ENCODE peak calls at places on chromosome 3, in four cellular contexts. E is HepG2, W is K562, J is GM12878. M is an unnamed sample.

GRCh38 chr3:58010562-58010961 is 2.3 kb downstream of the FLNB start:
- DNase-seq in W (no peak), E (no peak), J (no peak), M (no peak)

GRCh38 chr3:113252553-113252952 is 41.2 kb downstream of the BOC start:
- DNase-seq in W (no peak), E (no peak), J (no peak), M (no peak)

GRCh38 chr3:120622870-120623718 is 27.0 kb downstream of the NDUFB4 start:
- DNase-seq in E (peak; percentile 58), J (no peak), W (peak; percentile 25), M (peak; percentile 40)

GRCh38 chr3:8967553-8967952 is 4.3 kb upstream of the RAD18 start:
- DNase-seq in W (no peak), E (no peak), J (no peak), M (no peak)

GRCh38 chr3:143101792-143102381 is 17.7 kb upstream of the CHST2 start:
- DNase-seq in J (no peak), W (no peak), E (no peak), M (no peak)

GRCh38 chr3:138230525-138230924 is 43.4 kb downstream of the ARMC8 start:
- DNase-seq in W (no peak), E (no peak), J (no peak), M (no peak)

GRCh38 chr3:49199244-49199899 is 28.0 kb downstream of the KLHDC8B start:
- DNase-seq in E (no peak), W (no peak), J (no peak), M (no peak)

GRCh38 chr3:14413381-14414071 is 11.1 kb downstream of the SLC6A6 start:
- DNase-seq in E (no peak), J (no peak), W (no peak), M (no peak)

GRCh38 chr3:194042947-194043346 is 93.0 kb upstream of the HES1 start:
- DNase-seq in J (no peak), W (no peak), E (peak; percentile 16), M (no peak)

GRCh38 chr3:63947594-63947993 is 35.4 kb upstream of the SCAANT1 start:
- DNase-seq in W (no peak), E (no peak), J (no peak), M (no peak)

GRCh38 chr3:159852821-159853505 is 135.7 kb upstream of the IL12A start:
- DNase-seq in J (no peak), E (no peak), W (no peak), M (peak; percentile 18)

GRCh38 chr3:107753494-107753893 is 230.7 kb downstream of the BBX start:
- DNase-seq in J (no peak), W (no peak), E (peak; percentile 47), M (peak; percentile 44)

GRCh38 chr3:101858464-101858863 is 9.2 kb downstream of the NFKBIZ start:
- DNase-seq in W (no peak), E (no peak), J (no peak), M (no peak)

GRCh38 chr3:25041871-25042584 is 386.0 kb upstream of the RARB start:
- DNase-seq in E (no peak), J (no peak), W (no peak), M (no peak)

GRCh38 chr3:48047841-48048456 is 31.7 kb upstream of the MAP4 start:
- DNase-seq in W (no peak), J (no peak), E (peak; percentile 44), M (no peak)

GRCh38 chr3:34178415-34178814 is 380.0 kb downstream of the PDCD6IP start:
- DNase-seq in W (no peak), E (no peak), J (no peak), M (no peak)

GRCh38 chr3:193996641-193997089 is 139.3 kb upstream of the HES1 start:
- DNase-seq in W (no peak), J (no peak), E (no peak), M (no peak)

GRCh38 chr3:155604126-155604525 is 140.7 kb downstream of the PLCH1 start:
- DNase-seq in E (no peak), J (no peak), W (no peak), M (no peak)

GRCh38 chr3:155605571-155605970 is 139.3 kb downstream of the PLCH1 start:
- DNase-seq in J (no peak), E (peak; percentile 92), W (no peak), M (no peak)

GRCh38 chr3:155603302-155603701 is 141.6 kb downstream of the PLCH1 start:
- DNase-seq in E (no peak), W (no peak), J (no peak), M (no peak)

GRCh38 chr3:155602307-155602706 is 142.6 kb downstream of the PLCH1 start:
- DNase-seq in E (no peak), W (no peak), J (no peak), M (no peak)

GRCh38 chr3:155604967-155605366 is 139.9 kb downstream of the PLCH1 start:
- DNase-seq in W (no peak), J (no peak), E (no peak), M (no peak)
- TF ChIP-seq SP1 in W (no peak), J (no peak), E (no peak), M (no peak)

GRCh38 chr3:30855390-30855789 is 39.1 kb downstream of the GADL1 start:
- DNase-seq in E (no peak), W (no peak), J (no peak), M (no peak)
- TF ChIP-seq FOXM1 in E (no peak), W (no peak), J (no peak), M (no peak)

DNA sequence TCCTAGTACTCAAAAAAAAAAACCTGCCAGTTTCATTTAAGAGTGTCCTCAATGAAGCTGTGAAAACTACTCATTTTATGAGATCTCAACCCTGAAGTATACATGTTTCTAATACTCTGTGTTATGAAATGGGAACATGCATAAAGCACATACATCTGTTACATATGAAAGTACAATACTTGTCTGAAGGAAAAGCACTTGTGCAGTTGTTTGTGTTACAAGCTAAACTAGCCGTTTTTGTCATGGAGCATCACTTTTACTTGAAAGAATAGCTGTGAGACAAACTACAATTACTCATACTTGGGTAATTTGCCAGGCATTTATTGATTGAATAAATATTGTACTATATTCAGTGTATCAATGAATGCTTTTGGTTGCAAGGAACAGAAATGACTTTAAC is 72.7 kb downstream of the TIPARP start:
- DNase-seq in W (no peak), E (no peak), J (no peak), M (no peak)
- TF ChIP-seq SP1 in W (no peak), E (no peak), J (no peak), M (no peak)

DNA sequence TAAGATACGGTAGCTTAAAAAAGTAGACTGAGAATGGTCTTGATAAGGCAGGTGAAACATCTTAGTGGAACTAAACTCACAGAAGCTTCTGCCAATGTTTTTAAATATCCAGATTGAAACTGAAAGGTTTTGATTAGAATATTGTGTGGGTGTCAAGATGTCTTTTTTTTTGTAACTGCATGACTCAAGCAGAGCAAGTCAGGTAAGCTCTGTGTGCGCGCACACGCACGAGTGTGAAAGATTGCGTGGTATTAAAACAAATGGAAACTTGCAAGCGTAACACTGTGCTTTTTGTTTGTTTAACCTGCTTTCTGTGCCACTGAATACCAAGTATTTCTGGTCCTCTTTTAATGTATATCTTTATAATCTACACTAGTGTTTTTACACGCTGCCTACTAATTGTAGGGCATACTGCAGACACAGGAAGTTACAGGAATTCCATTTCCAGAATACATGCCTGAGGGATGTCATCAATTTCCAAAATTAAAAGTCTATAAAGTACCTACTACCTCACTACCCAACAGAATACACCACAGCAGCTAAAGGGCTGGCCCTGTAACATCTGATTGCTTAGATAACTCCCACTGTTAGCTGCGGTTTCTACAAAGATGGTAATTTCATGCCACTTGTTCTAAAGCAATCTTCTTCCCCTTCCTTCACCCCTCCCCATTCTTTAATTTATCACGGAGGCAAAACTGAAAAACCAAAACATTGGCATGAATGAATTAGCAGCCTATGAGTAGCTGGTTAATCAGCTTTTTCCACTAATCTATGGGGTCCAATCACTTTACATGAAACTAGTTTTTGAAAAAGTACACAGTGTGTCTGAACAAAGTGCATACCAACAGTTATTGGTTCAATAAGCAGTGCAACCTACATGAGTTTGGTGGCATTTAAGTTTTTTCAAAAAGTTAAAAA is 472.7 kb downstream of the SHQ1 start:
- DNase-seq in J (no peak), W (no peak), E (no peak), M (no peak)
- TF ChIP-seq FOXM1 in J (no peak), W (no peak), E (no peak), M (no peak)

GRCh38 chr3:72756900-72757299 is 91.3 kb downstream of the SHQ1 start:
- DNase-seq in E (no peak), W (no peak), J (peak; percentile 77), M (no peak)
- TF ChIP-seq SP1 in E (no peak), W (no peak), J (no peak), M (no peak)